ENCODE peak calls at places on chromosomes 4 and X, in five cellular contexts. One of them, this sample, is unnamed.

GRCh38 chr4:121817701-121818100 is 6.0 kb downstream of the CCNA2 start:
- DNase-seq in effector CD4-positive, alpha-beta T cell: no peak
- DNase-seq in stimulated activated CD8-positive, alpha-beta memory T cell treated with anti-CD3 and anti-CD28 coated beads, Interleukin-4, amount 100 ng/mL, for 1 hour: no peak
- DNase-seq in neural crest cell: no peak
- DNase-seq in 8988T: no peak
- DNase-seq in this sample: no peak

GRCh38 chr4:37682701-37683401 is 3.3 kb downstream of the RELL1 start:
- DNase-seq in stimulated activated CD8-positive, alpha-beta memory T cell treated with anti-CD3 and anti-CD28 coated beads, Interleukin-4, amount 100 ng/mL, for 1 hour: no peak
- DNase-seq in effector CD4-positive, alpha-beta T cell: no peak
- DNase-seq in neural crest cell: no peak
- DNase-seq in 8988T: no peak
- DNase-seq in this sample: no peak

GRCh38 chr4:54842226-54843055 is 184.7 kb downstream of the KIT start:
- DNase-seq in effector CD4-positive, alpha-beta T cell: no peak
- DNase-seq in stimulated activated CD8-positive, alpha-beta memory T cell treated with anti-CD3 and anti-CD28 coated beads, Interleukin-4, amount 100 ng/mL, for 1 hour: no peak
- DNase-seq in neural crest cell: no peak
- DNase-seq in 8988T: no peak
- DNase-seq in this sample: no peak

GRCh38 chr4:56464581-56464980 is 2.8 kb upstream of the SRP72 start:
- DNase-seq in effector CD4-positive, alpha-beta T cell: no peak
- DNase-seq in stimulated activated CD8-positive, alpha-beta memory T cell treated with anti-CD3 and anti-CD28 coated beads, Interleukin-4, amount 100 ng/mL, for 1 hour: no peak
- DNase-seq in 8988T: no peak
- DNase-seq in neural crest cell: no peak
- DNase-seq in this sample: no peak

GRCh38 chr4:52594961-52595360 is 64.1 kb downstream of the USP46 start:
- DNase-seq in 8988T: no peak
- DNase-seq in neural crest cell: no peak
- DNase-seq in stimulated activated CD8-positive, alpha-beta memory T cell treated with anti-CD3 and anti-CD28 coated beads, Interleukin-4, amount 100 ng/mL, for 1 hour: no peak
- DNase-seq in effector CD4-positive, alpha-beta T cell: no peak
- DNase-seq in this sample: no peak

GRCh38 chrX:23578079-23578478 is 89.2 kb upstream of the PRDX4 start:
- DNase-seq in stimulated activated CD8-positive, alpha-beta memory T cell treated with anti-CD3 and anti-CD28 coated beads, Interleukin-4, amount 100 ng/mL, for 1 hour: no peak
- DNase-seq in effector CD4-positive, alpha-beta T cell: no peak
- DNase-seq in neural crest cell: no peak
- DNase-seq in 8988T: no peak
- DNase-seq in this sample: no peak

GRCh38 chr4:17665346-17665745 is 50.9 kb downstream of the MED28 start:
- DNase-seq in stimulated activated CD8-positive, alpha-beta memory T cell treated with anti-CD3 and anti-CD28 coated beads, Interleukin-4, amount 100 ng/mL, for 1 hour: no peak
- DNase-seq in neural crest cell: no peak
- DNase-seq in 8988T: no peak
- DNase-seq in effector CD4-positive, alpha-beta T cell: no peak
- DNase-seq in this sample: no peak

GRCh38 chr4:83974111-83974789 is 438.3 kb downstream of the GPAT3 start:
- DNase-seq in stimulated activated CD8-positive, alpha-beta memory T cell treated with anti-CD3 and anti-CD28 coated beads, Interleukin-4, amount 100 ng/mL, for 1 hour: no peak
- DNase-seq in neural crest cell: no peak
- DNase-seq in 8988T: no peak
- DNase-seq in effector CD4-positive, alpha-beta T cell: no peak
- DNase-seq in this sample: no peak

GRCh38 chrX:97494756-97495372 is 611.2 kb downstream of the RPA4 start:
- DNase-seq in effector CD4-positive, alpha-beta T cell: no peak
- DNase-seq in stimulated activated CD8-positive, alpha-beta memory T cell treated with anti-CD3 and anti-CD28 coated beads, Interleukin-4, amount 100 ng/mL, for 1 hour: no peak
- DNase-seq in neural crest cell: no peak
- DNase-seq in 8988T: no peak
- DNase-seq in this sample: no peak

GRCh38 chr4:27084685-27085356 is 224.2 kb downstream of the STIM2 start:
- DNase-seq in stimulated activated CD8-positive, alpha-beta memory T cell treated with anti-CD3 and anti-CD28 coated beads, Interleukin-4, amount 100 ng/mL, for 1 hour: no peak
- DNase-seq in effector CD4-positive, alpha-beta T cell: no peak
- DNase-seq in 8988T: no peak
- DNase-seq in neural crest cell: peak
- DNase-seq in this sample: no peak

GRCh38 chr4:163330828-163331628 is 1.4 kb downstream of the NPY1R start:
- DNase-seq in 8988T: no peak
- DNase-seq in effector CD4-positive, alpha-beta T cell: no peak
- DNase-seq in neural crest cell: no peak
- DNase-seq in stimulated activated CD8-positive, alpha-beta memory T cell treated with anti-CD3 and anti-CD28 coated beads, Interleukin-4, amount 100 ng/mL, for 1 hour: no peak
- DNase-seq in this sample: no peak

GRCh38 chr4:8157496-8157895 is 1.1 kb downstream of the ABLIM2 start:
- DNase-seq in effector CD4-positive, alpha-beta T cell: no peak
- DNase-seq in stimulated activated CD8-positive, alpha-beta memory T cell treated with anti-CD3 and anti-CD28 coated beads, Interleukin-4, amount 100 ng/mL, for 1 hour: no peak
- DNase-seq in 8988T: no peak
- DNase-seq in neural crest cell: no peak
- DNase-seq in this sample: no peak

GRCh38 chr4:40331937-40332336 is 3.2 kb upstream of the CHRNA9 start:
- DNase-seq in stimulated activated CD8-positive, alpha-beta memory T cell treated with anti-CD3 and anti-CD28 coated beads, Interleukin-4, amount 100 ng/mL, for 1 hour: no peak
- DNase-seq in 8988T: no peak
- DNase-seq in effector CD4-positive, alpha-beta T cell: no peak
- DNase-seq in neural crest cell: no peak
- DNase-seq in this sample: no peak